ENCODE peak calls at places on chromosomes 16 and 17, in five cellular contexts. Q is heart left ventricle; F is tibial artery; T is GM23248; B is CD8-positive, alpha-beta T cell. L is an unnamed sample.

GRCh38 chr16:81401035-81401950 is 43.3 kb upstream of the CMIP start:
- DNase-seq in Q (peak; percentile 43), F (no peak), T (peak; percentile 87), B (no peak), L (peak; percentile 80)

GRCh38 chr17:2905269-2905668 is 109.0 kb downstream of the RAP1GAP2 start:
- DNase-seq in Q (peak; percentile 89), F (no peak), T (no peak), B (no peak), L (no peak)

GRCh38 chr16:14132696-14133048 is 61.6 kb downstream of the MRTFB start:
- DNase-seq in Q (no peak), F (no peak), T (peak; percentile 54), B (no peak), L (no peak)

GRCh38 chr17:65231662-65232335 is 94.6 kb downstream of the RGS9 start:
- DNase-seq in Q (peak; percentile 37), F (no peak), T (peak; percentile 95), B (no peak), L (peak; percentile 63)

GRCh38 chr17:2795412-2796163 is 650 bp upstream of the RAP1GAP2 start:
- DNase-seq in Q (no peak), F (no peak), T (no peak), B (no peak), L (no peak)

GRCh38 chr16:22751685-22752084 is 62.3 kb upstream of the HS3ST2 start:
- DNase-seq in Q (no peak), F (no peak), T (no peak), B (no peak), L (no peak)

GRCh38 chr17:68197091-68197996 is 50.5 kb upstream of the AMZ2 start:
- DNase-seq in Q (peak; percentile 47), F (no peak), T (no peak), B (no peak), L (no peak)

GRCh38 chr17:28503420-28503819 is 2.7 kb upstream of the FOXN1 start:
- DNase-seq in Q (no peak), F (no peak), T (no peak), B (no peak), L (no peak)

GRCh38 chr17:72523491-72523890 is 402.7 kb downstream of the SOX9 start:
- DNase-seq in Q (no peak), F (no peak), T (peak; percentile 17), B (no peak), L (no peak)

GRCh38 chr17:42230225-42230624 is 35.9 kb upstream of the GHDC start:
- DNase-seq in Q (no peak), F (no peak), T (no peak), B (no peak), L (no peak)

GRCh38 chr17:28585891-28586290 is 9.2 kb upstream of the ALDOC start:
- DNase-seq in Q (no peak), F (no peak), T (no peak), B (no peak), L (no peak)

GRCh38 chr17:19979917-19980770 is 2.5 kb upstream of the AKAP10 start:
- DNase-seq in Q (peak; percentile 36), F (peak; percentile 23), T (no peak), B (no peak), L (no peak)

GRCh38 chr17:78214706-78215061 is 631 bp downstream of the BIRC5 start:
- DNase-seq in Q (no peak), F (no peak), T (no peak), B (no peak), L (no peak)

GRCh38 chr16:23072084-23072599 is 77.1 kb downstream of the USP31 start:
- DNase-seq in Q (peak; percentile 94), F (peak; percentile 32), T (peak; percentile 90), B (no peak), L (peak; percentile 31)

GRCh38 chr17:82565551-82565950 is 46.0 kb downstream of the FOXK2 start:
- DNase-seq in Q (no peak), F (no peak), T (no peak), B (no peak), L (no peak)

GRCh38 chr17:49959183-49959935 is 9.6 kb upstream of the DLX4 start:
- DNase-seq in Q (no peak), F (no peak), T (peak; percentile 42), B (no peak), L (peak; percentile 77)

GRCh38 chr16:67183627-67184452 is at the start of gene MATCAP1:
- DNase-seq in Q (peak; percentile 97), F (peak; percentile 97), T (peak; percentile 98), B (peak; percentile 85), L (peak; percentile 97)
- H3K4me1 ChIP-seq in Q (peaks cover 49% of the 10 kb centered on the region), F (peaks cover 34% of the 10 kb centered on the region), T (peaks cover 24% of the 10 kb centered on the region), B (peaks cover 20% of the 10 kb centered on the region), L (peaks cover 46% of the 10 kb centered on the region)

GRCh38 chr17:57902117-57902799 is 52.4 kb upstream of the MRPS23 start:
- DNase-seq in Q (no peak), F (no peak), T (no peak), B (no peak), L (no peak)
- H3K4me1 ChIP-seq in Q (peaks cover 72% of the 10 kb centered on the region), F (peaks cover 77% of the 10 kb centered on the region), T (peaks cover 35% of the 10 kb centered on the region), B (no peaks in the 10 kb centered on the region), L (peaks cover 67% of the 10 kb centered on the region)

GRCh38 chr17:80173916-80174315 is 4.1 kb downstream of the CARD14 start:
- DNase-seq in Q (no peak), F (no peak), T (no peak), B (no peak), L (no peak)
- H3K4me1 ChIP-seq in Q (no peaks in the 10 kb centered on the region), F (no peaks in the 10 kb centered on the region), T (no peaks in the 10 kb centered on the region), B (no peaks in the 10 kb centered on the region), L (peaks cover 18% of the 10 kb centered on the region)

DNA sequence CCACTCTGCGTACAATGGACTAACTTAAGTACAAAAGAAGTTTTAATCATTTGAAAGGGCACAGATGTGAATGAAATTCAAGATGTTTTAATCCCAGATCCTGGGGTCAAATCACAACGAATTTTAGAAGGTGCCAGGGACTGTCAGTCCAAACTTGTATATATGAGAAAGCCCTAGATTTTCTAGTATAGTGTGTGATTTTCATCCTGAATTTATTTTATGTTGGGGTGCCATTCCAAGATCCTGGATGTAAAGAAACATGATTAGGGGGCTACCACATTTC is 64.3 kb downstream of the TUBD1 start:
- DNase-seq in Q (no peak), F (no peak), T (no peak), B (no peak), L (no peak)
- H3K4me1 ChIP-seq in Q (peaks cover 82% of the 10 kb centered on the region), F (peaks cover 76% of the 10 kb centered on the region), T (peaks cover 75% of the 10 kb centered on the region), B (peaks cover 18% of the 10 kb centered on the region), L (peaks cover 81% of the 10 kb centered on the region)

L was measured in PC-9.